ENCODE peak calls at places on chromosomes 13 and 19, in seven cellular contexts. Q, I, C, S, Y, E and B are unnamed samples.

GRCh38 chr19:39405930-39406655 is 554 bp upstream of the ZFP36 start:
- DNase-seq in I (no peak), E (no peak), Q (no peak), S (peak), Y (no peak), C (peak), B (peak)

GRCh38 chr13:30110301-30111070 is 196.9 kb downstream of the KATNAL1 start:
- DNase-seq in C (no peak), E (no peak), I (no peak), Q (no peak), Y (no peak), S (no peak), B (no peak)

GRCh38 chr19:43545276-43545675 is 12.3 kb downstream of the ZNF575 start:
- DNase-seq in E (no peak), Q (no peak), I (no peak), S (peak), Y (no peak), C (no peak), B (no peak)

GRCh38 chr19:55705972-55706371 is 30.9 kb downstream of the EPN1 start:
- DNase-seq in I (no peak), E (no peak), S (no peak), Y (no peak), Q (no peak), C (no peak), B (no peak)

GRCh38 chr13:39855236-39855635 is 199.8 kb downstream of the COG6 start:
- DNase-seq in Q (no peak), E (no peak), I (no peak), Y (no peak), C (no peak), S (no peak), B (no peak)

GRCh38 chr19:54620464-54620863 is 9.8 kb upstream of the LILRB1 start:
- DNase-seq in C (no peak), Y (no peak), E (no peak), S (no peak), Q (no peak), I (no peak), B (no peak)

GRCh38 chr13:36131931-36132297 is 732 bp upstream of the DCLK1 start:
- DNase-seq in Q (no peak), S (no peak), E (peak), C (no peak), Y (no peak), I (peak), B (no peak)

GRCh38 chr13:50942630-50943311 is 33.2 kb downstream of the RNASEH2B start:
- DNase-seq in E (no peak), S (no peak), Y (no peak), I (no peak), C (no peak), Q (no peak), B (peak)

GRCh38 chr13:45781553-45782326 is 69.8 kb downstream of the SIAH3 start:
- DNase-seq in S (no peak), Q (no peak), Y (peak), I (no peak), C (no peak), E (peak), B (peak)

GRCh38 chr19:17296976-17297375 is 6.2 kb downstream of the ABHD8 start:
- DNase-seq in Y (no peak), C (no peak), I (no peak), Q (no peak), S (no peak), E (no peak), B (no peak)

GRCh38 chr19:1046117-1046626 is 6.3 kb downstream of the ABCA7 start:
- DNase-seq in C (no peak), Q (no peak), Y (no peak), S (no peak), I (no peak), E (no peak), B (no peak)

GRCh38 chr13:20702945-20703784 is at the start of gene IL17D:
- DNase-seq in Y (peak), Q (no peak), E (peak), I (no peak), S (peak), C (peak), B (peak)

GRCh38 chr13:91406619-91407018 is 8.2 kb downstream of the GPC5 start:
- DNase-seq in Y (no peak), C (no peak), E (no peak), I (peak), S (no peak), Q (peak), B (peak)

GRCh38 chr13:98451676-98452105 is 125.2 kb downstream of the STK24 start:
- DNase-seq in Y (no peak), Q (peak), S (no peak), E (peak), I (peak), C (no peak), B (no peak)

GRCh38 chr13:112450118-112450517 is 74.0 kb downstream of the SPACA7 start:
- DNase-seq in C (no peak), S (peak), Y (no peak), I (no peak), E (no peak), Q (no peak), B (no peak)

GRCh38 chr19:30898353-30899103 is 450.7 kb downstream of the TSHZ3 start:
- DNase-seq in C (no peak), I (no peak), E (no peak), Y (no peak), S (no peak), Q (no peak), B (no peak)

GRCh38 chr19:38265213-38265861 is 964 bp downstream of the SPINT2 start:
- DNase-seq in Y (no peak), I (no peak), C (no peak), Q (no peak), E (no peak), S (no peak), B (no peak)

GRCh38 chr19:55642153-55643002 is 1.1 kb upstream of the ZNF581 start:
- DNase-seq in E (no peak), I (no peak), C (no peak), Q (no peak), S (peak), Y (no peak), B (peak)

GRCh38 chr13:23254506-23254905 is 73.7 kb downstream of the SGCG start:
- DNase-seq in C (no peak), Q (no peak), Y (no peak), S (no peak), I (no peak), E (no peak), B (no peak)

GRCh38 chr13:22091971-22092300 is 421.1 kb downstream of the FGF9 start:
- DNase-seq in S (no peak), C (no peak), E (no peak), Y (no peak), I (no peak), Q (no peak), B (no peak)

GRCh38 chr13:110055089-110055488 is 251.9 kb downstream of the COL4A1 start:
- DNase-seq in I (no peak), S (no peak), Y (no peak), C (no peak), Q (peak), E (no peak), B (peak)

GRCh38 chr13:106521101-106521799 is 14.2 kb downstream of the EFNB2 start:
- DNase-seq in E (no peak), Q (no peak), Y (no peak), I (no peak), S (no peak), C (no peak), B (no peak)

GRCh38 chr19:38693380-38694223 is 46.2 kb downstream of the ACTN4 start:
- DNase-seq in Y (peak), I (peak), E (no peak), S (peak), C (peak), Q (peak), B (peak)

GRCh38 chr13:21039097-21039800 is 22.1 kb downstream of the LATS2 start:
- DNase-seq in E (no peak), Y (no peak), Q (no peak), I (no peak), S (no peak), C (no peak), B (no peak)

GRCh38 chr19:47725759-47726401 is 12.7 kb downstream of the EHD2 start:
- DNase-seq in I (no peak), Q (no peak), S (no peak), E (no peak), Y (no peak), C (no peak), B (no peak)

GRCh38 chr13:51614350-51614786 is 30.1 kb downstream of the WDFY2 start:
- DNase-seq in Y (no peak), S (peak), C (peak), I (no peak), E (peak), Q (no peak), B (peak)

GRCh38 chr13:44211286-44211685 is 162.3 kb upstream of the SERP2 start:
- DNase-seq in E (no peak), S (no peak), I (no peak), Q (no peak), C (no peak), Y (no peak), B (no peak)

GRCh38 chr13:61162106-61162505 is 253.5 kb downstream of the PCDH20 start:
- DNase-seq in Y (no peak), Q (no peak), E (no peak), I (no peak), S (no peak), C (no peak), B (no peak)

GRCh38 chr13:22235950-22236290 is 565.0 kb downstream of the FGF9 start:
- DNase-seq in E (no peak), I (no peak), C (no peak), Q (no peak), S (no peak), Y (no peak), B (no peak)

GRCh38 chr13:23279321-23279720 is 98.5 kb downstream of the SGCG start:
- DNase-seq in Q (no peak), Y (no peak), C (no peak), I (no peak), E (no peak), S (no peak), B (no peak)

GRCh38 chr13:43054803-43055802 is 31.7 kb downstream of the DNAJC15 start:
- DNase-seq in I (peak), Q (peak), C (peak), S (no peak), Y (peak), E (peak), B (peak)

GRCh38 chr19:5093953-5094718 is 125.2 kb downstream of the KDM4B start:
- DNase-seq in C (no peak), S (no peak), E (no peak), Y (no peak), I (no peak), Q (no peak), B (no peak)

GRCh38 chr13:21033224-21033855 is 28.0 kb downstream of the LATS2 start:
- DNase-seq in Y (no peak), Q (no peak), S (no peak), E (no peak), I (no peak), C (no peak), B (no peak)

GRCh38 chr13:35953537-35954206 is 177.5 kb downstream of the DCLK1 start:
- DNase-seq in Y (peak), Q (peak), E (peak), C (no peak), I (peak), S (no peak), B (no peak)

GRCh38 chr19:2887391-2887914 is 13.3 kb upstream of the ZNF57 start:
- DNase-seq in Q (peak), C (no peak), I (peak), Y (no peak), E (no peak), S (no peak), B (no peak)

GRCh38 chr19:51138549-51138979 is 3.5 kb upstream of the SIGLEC7 start:
- DNase-seq in S (peak), C (no peak), Y (no peak), E (no peak), Q (no peak), I (no peak), B (no peak)

GRCh38 chr13:33307820-33308219 is 22.3 kb upstream of the STARD13 start:
- DNase-seq in S (no peak), Q (peak), E (no peak), C (no peak), Y (no peak), I (no peak), B (no peak)

GRCh38 chr13:42754801-42755513 is 26.4 kb upstream of the FAM216B start:
- DNase-seq in Y (no peak), S (no peak), E (no peak), Q (no peak), I (no peak), C (no peak), B (no peak)

GRCh38 chr13:75442736-75443234 is 39.2 kb downstream of the TBC1D4 start:
- DNase-seq in Y (no peak), S (no peak), I (no peak), C (no peak), E (no peak), Q (peak), B (no peak)

DNA sequence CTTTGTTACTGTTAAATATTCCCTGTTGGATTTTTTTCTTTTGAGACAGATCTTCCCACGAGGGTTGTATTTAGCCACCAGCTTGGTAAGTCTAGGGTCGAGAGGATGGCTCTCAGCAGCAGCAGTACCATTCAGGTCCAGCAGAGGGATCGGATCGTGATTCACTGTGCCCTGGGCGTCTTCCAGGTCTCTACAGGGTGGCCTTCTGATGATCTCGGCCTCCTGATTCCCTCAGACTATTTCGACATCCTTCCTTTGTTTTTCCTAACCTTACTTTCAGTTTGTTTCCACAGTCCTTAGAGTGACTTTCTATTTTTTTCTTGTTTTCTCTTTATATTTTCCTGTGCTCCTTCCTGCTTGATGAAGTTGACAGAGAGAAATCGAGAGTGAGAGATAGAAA is 1436.9 kb downstream of the UQCRFS1 start:
- DNase-seq in S (no peak), E (no peak), Q (peak), C (no peak), I (peak), Y (no peak), B (peak)
- TF ChIP-seq CTCF in S (no peak), E (peak), Q (no peak), C (no peak), I (peak), Y (no peak), B (peak)

GRCh38 chr19:48754950-48755645 is at the start of gene FGF21:
- DNase-seq in Q (no peak), C (no peak), I (no peak), S (no peak), Y (no peak), E (peak), B (no peak)

GRCh38 chr19:48751835-48752510 is 468 bp downstream of the FUT1 start:
- DNase-seq in Q (no peak), Y (no peak), S (no peak), E (no peak), I (no peak), C (no peak), B (peak)

GRCh38 chr19:48750351-48750750 is 2.1 kb downstream of the FUT1 start:
- DNase-seq in Y (no peak), S (no peak), I (no peak), Q (no peak), E (no peak), C (no peak), B (no peak)

GRCh38 chr19:48750771-48751504 is 1.5 kb downstream of the FUT1 start:
- DNase-seq in Q (no peak), S (no peak), Y (no peak), E (no peak), C (no peak), I (no peak), B (no peak)

GRCh38 chr19:48752511-48753365 is at the start of gene FUT1:
- DNase-seq in I (no peak), Q (no peak), Y (peak), C (no peak), E (peak), S (peak), B (peak)
- TF ChIP-seq CTCF in I (peak), Q (no peak), Y (peak), C (no peak), E (no peak), S (no peak), B (no peak)

DNA sequence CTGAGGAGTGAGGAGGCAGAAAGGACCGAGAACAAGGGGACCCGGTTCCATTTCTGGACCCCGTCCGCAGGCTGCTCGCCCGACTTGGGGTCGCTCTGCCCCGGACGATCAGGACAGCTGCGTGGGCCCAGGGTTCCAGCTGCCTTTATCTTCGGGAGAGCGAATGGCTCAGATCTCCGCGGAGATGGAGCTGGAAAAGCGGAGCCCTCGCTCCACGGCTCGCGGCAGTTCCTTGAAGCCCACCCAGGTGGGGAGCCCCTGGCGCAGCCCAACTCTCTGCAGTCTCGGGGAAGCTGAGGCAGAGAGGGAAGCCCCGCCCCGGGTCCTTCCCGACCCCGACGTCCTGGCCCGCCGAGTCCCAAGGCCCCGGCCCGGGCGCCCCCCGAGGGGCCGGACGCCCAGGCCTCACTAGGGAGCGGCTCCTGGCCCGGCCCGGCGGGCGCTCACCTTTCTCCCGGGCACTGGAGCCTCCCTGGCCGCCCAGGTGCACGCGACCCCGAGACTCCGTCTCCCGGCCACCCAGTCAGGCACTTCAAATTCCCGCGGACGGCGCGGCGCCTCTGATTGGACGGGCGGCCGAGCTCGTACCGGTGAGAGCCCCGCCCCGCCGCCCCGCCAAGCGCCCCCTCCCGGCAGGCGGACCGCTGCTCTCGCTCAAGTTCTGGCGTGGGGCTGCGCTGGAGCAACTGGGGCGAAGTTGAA is 485.7 kb downstream of the UQCRFS1 start:
- DNase-seq in E (no peak), Q (no peak), I (no peak), S (peak), C (peak), Y (no peak), B (no peak)
- TF ChIP-seq CTCF in E (no peak), Q (no peak), I (peak), S (no peak), C (no peak), Y (no peak), B (no peak)

GRCh38 chr13:28002886-28003698 is 14.6 kb upstream of the URAD start:
- DNase-seq in C (no peak), Q (peak), Y (no peak), S (no peak), E (no peak), I (no peak), B (no peak)

GRCh38 chr13:28001049-28001448 is 12.6 kb upstream of the URAD start:
- DNase-seq in C (no peak), E (no peak), Y (no peak), Q (no peak), S (peak), I (no peak), B (no peak)

GRCh38 chr13:28000567-28000966 is 12.1 kb upstream of the URAD start:
- DNase-seq in Y (no peak), I (no peak), S (no peak), Q (no peak), C (no peak), E (no peak), B (no peak)

GRCh38 chr13:27997904-27998522 is 9.5 kb upstream of the URAD start:
- DNase-seq in E (no peak), S (no peak), C (peak), Q (peak), Y (no peak), I (peak), B (peak)

DNA sequence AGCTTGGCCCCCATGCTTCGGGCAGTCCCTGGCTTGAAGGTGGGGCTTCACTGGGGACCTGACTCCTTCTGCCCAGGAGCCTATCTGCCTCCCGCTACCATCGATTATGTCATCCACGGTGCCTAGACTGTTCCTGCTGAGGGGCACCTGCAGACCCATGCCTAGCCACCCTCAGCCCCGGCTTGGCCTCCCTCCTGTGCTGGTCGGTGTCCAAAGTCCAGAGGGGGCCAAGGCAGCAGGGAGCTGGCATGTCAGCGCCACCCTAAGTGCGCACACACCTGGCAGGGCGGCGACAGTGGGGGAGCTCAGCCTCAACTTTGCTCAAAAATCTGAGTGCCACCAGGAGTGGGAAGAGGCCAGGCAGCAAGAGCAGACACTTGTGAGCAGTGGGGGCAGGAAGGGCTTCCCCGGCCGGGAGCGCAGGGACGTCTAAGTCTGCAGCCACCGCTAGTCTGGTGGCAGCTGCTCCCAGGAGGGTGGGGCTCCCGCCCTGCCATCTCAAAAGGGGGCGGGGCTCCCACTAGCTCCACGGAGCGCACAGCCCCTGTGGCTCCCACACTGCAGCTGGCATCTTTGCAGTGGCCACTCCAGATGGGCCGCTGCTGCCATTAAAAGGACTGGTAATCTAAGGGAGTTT is 13.5 kb upstream of the URAD start:
- DNase-seq in C (no peak), Y (no peak), Q (no peak), E (no peak), S (no peak), I (no peak), B (no peak)
- TF ChIP-seq CTCF in C (no peak), Y (no peak), Q (no peak), E (no peak), S (no peak), I (no peak), B (no peak)

GRCh38 chr13:41650706-41651105 is 193.4 kb downstream of the RGCC start:
- DNase-seq in E (no peak), S (no peak), Y (no peak), I (no peak), Q (no peak), C (no peak), B (no peak)

GRCh38 chr13:41651413-41652068 is 194.2 kb downstream of the RGCC start:
- DNase-seq in I (no peak), Q (no peak), C (no peak), E (no peak), Y (no peak), S (no peak), B (no peak)

GRCh38 chr13:41648314-41648935 is 191.1 kb downstream of the RGCC start:
- DNase-seq in Q (peak), E (no peak), Y (no peak), S (no peak), I (no peak), C (no peak), B (no peak)

GRCh38 chr13:41652735-41653361 is 195.5 kb downstream of the RGCC start:
- DNase-seq in E (no peak), I (no peak), Y (no peak), S (no peak), Q (peak), C (peak), B (peak)

GRCh38 chr13:41649659-41650058 is 192.3 kb downstream of the RGCC start:
- DNase-seq in S (no peak), C (no peak), Q (peak), I (peak), Y (no peak), E (no peak), B (no peak)
- TF ChIP-seq CTCF in S (no peak), C (no peak), Q (peak), I (peak), Y (no peak), E (peak), B (no peak)

GRCh38 chr13:80850771-80851170 is 509.8 kb upstream of the SPRY2 start:
- DNase-seq in E (no peak), I (no peak), C (no peak), Y (no peak), S (no peak), Q (no peak), B (no peak)
- TF ChIP-seq CTCF in E (no peak), I (no peak), C (no peak), Y (no peak), S (no peak), Q (no peak), B (no peak)

GRCh38 chr19:49850487-49851342 is at the start of gene PTOV1:
- DNase-seq in S (peak), I (peak), Q (peak), E (peak), Y (peak), C (peak), B (peak)
- TF ChIP-seq CTCF in S (no peak), I (no peak), Q (no peak), E (no peak), Y (no peak), C (no peak), B (no peak)